ENCODE peak calls at places on chromosome 14, in seven cellular contexts. K is neural crest cell; F is neural progenitor cell; I is activated CD8-positive, alpha-beta T cell treated with anti-CD3 and anti-CD28 coated beads for 36 hours; V is upper lobe of right lung; B is lung; S is mucosa of descending colon. W is an unnamed sample.

GRCh38 chr14:83372271-83372670 is 1838.6 kb upstream of the SEL1L start:
- DNase-seq in K (no peak), F (no peak), I (no peak), V (no peak), B (no peak), S (no peak), W (no peak)

GRCh38 chr14:95514131-95515079 is 2.0 kb downstream of the SYNE3 start:
- DNase-seq in K (peak), F (no peak), I (no peak), V (no peak), B (no peak), S (no peak), W (no peak)

GRCh38 chr14:32576088-32576795 is 247.1 kb downstream of the AKAP6 start:
- DNase-seq in K (peak), F (peak), I (peak), V (no peak), B (peak), S (peak), W (peak)

GRCh38 chr14:40417777-40418401 is 985.7 kb upstream of the FBXO33 start:
- DNase-seq in K (peak), F (peak), I (peak), V (no peak), B (no peak), S (no peak), W (peak)

GRCh38 chr14:68278568-68279436 is 459.2 kb downstream of the RAD51B start:
- DNase-seq in K (no peak), F (no peak), I (no peak), V (no peak), B (no peak), S (no peak), W (no peak)

GRCh38 chr14:29528889-29529288 is 398.8 kb downstream of the PRKD1 start:
- DNase-seq in K (no peak), F (no peak), I (no peak), V (no peak), B (no peak), S (no peak), W (no peak)

GRCh38 chr14:68709007-68709406 is 83.9 kb downstream of the ZFP36L1 start:
- DNase-seq in K (no peak), F (no peak), I (no peak), V (no peak), B (no peak), S (no peak), W (no peak)

GRCh38 chr14:85917631-85918030 is 387.7 kb downstream of the FLRT2 start:
- DNase-seq in K (no peak), F (no peak), I (no peak), V (no peak), B (no peak), S (no peak), W (no peak)

GRCh38 chr14:96648506-96649326 is 146.5 kb downstream of the PAPOLA start:
- DNase-seq in K (no peak), F (no peak), I (no peak), V (no peak), B (peak), S (no peak), W (no peak)

GRCh38 chr14:45133683-45134050 is 614 bp downstream of the FKBP3 start:
- DNase-seq in K (no peak), F (no peak), I (no peak), V (no peak), B (no peak), S (no peak), W (no peak)

GRCh38 chr14:35289623-35290022 is 2.6 kb upstream of the PSMA6 start:
- DNase-seq in K (no peak), F (no peak), I (no peak), V (no peak), B (no peak), S (no peak), W (no peak)

GRCh38 chr14:31842905-31843304 is 234.2 kb upstream of the ARHGAP5 start:
- DNase-seq in K (no peak), F (no peak), I (no peak), V (no peak), B (no peak), S (no peak), W (no peak)

GRCh38 chr14:100052819-100053218 is 12.4 kb upstream of the EVL start:
- DNase-seq in K (no peak), F (no peak), I (no peak), V (no peak), B (no peak), S (no peak), W (no peak)

GRCh38 chr14:34450542-34450915 is 11.5 kb downstream of the SPTSSA start:
- DNase-seq in K (no peak), F (no peak), I (no peak), V (no peak), B (no peak), S (no peak), W (no peak)

GRCh38 chr14:23573384-23573783 is 5.2 kb downstream of the JPH4 start:
- DNase-seq in K (no peak), F (no peak), I (no peak), V (no peak), B (no peak), S (no peak), W (no peak)

GRCh38 chr14:68782091-68782981 is 10.5 kb downstream of the ZFP36L1 start:
- DNase-seq in K (no peak), F (no peak), I (peak), V (no peak), B (no peak), S (no peak), W (no peak)

GRCh38 chr14:21940887-21941855 is 267.6 kb upstream of the OR4E1 start:
- DNase-seq in K (peak), F (peak), I (peak), V (no peak), B (no peak), S (peak), W (no peak)
- TF ChIP-seq CTCF in K (peak), F (peak), I (peak), V (peak), B (no peak), S (peak), W (peak)

DNA sequence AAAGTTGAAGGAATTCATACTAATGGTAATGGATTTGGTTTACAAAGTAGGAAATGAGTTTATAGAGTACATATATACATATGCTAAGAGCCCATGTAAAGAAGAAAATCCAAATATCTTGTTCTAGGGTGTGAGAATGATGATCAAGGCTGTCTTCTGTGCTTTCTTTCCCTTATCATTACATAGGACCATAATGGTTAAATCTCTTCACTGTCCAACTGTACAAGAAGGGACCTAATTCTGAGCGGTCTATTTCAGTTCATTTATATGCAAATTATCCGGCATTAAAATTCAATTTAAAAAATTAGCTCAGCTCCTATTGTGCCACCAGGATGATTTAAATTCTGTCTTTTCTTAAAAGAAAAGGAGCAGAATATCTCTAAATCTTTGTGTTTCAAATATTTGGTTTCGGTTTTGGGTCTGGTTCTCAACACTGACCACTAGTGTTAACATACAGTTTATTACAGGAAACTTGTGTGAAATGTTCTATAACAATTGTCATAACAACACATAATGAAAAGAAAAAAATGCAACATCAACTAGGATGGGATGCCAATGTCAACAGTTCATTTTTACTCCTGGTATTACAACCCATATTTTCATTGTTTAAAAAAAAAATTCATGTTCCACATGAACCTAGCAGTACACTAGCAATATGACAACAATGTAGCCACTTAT is 16.8 kb downstream of the OR4K1 start:
- DNase-seq in K (no peak), F (no peak), I (no peak), V (no peak), B (no peak), S (no peak), W (no peak)
- TF ChIP-seq CTCF in K (no peak), F (no peak), I (no peak), V (no peak), B (no peak), S (no peak), W (no peak)

GRCh38 chr14:87017335-87017734 is 975.6 kb downstream of the GALC start:
- DNase-seq in K (no peak), F (peak), I (no peak), V (no peak), B (no peak), S (no peak), W (no peak)

GRCh38 chr14:87018294-87018693 is 974.7 kb downstream of the GALC start:
- DNase-seq in K (no peak), F (no peak), I (no peak), V (no peak), B (no peak), S (no peak), W (no peak)

GRCh38 chr14:87013583-87013982 is 979.4 kb downstream of the GALC start:
- DNase-seq in K (no peak), F (no peak), I (no peak), V (no peak), B (no peak), S (no peak), W (no peak)

GRCh38 chr14:87014854-87015253 is 978.1 kb downstream of the GALC start:
- DNase-seq in K (no peak), F (no peak), I (no peak), V (no peak), B (no peak), S (no peak), W (no peak)
- TF ChIP-seq CTCF in K (peak), F (peak), I (no peak), V (no peak), B (no peak), S (no peak), W (no peak)

GRCh38 chr14:74610199-74610865 is 1.7 kb downstream of the LTBP2 start:
- DNase-seq in K (no peak), F (no peak), I (no peak), V (no peak), B (no peak), S (no peak), W (no peak)

GRCh38 chr14:74613211-74613914 is 1.3 kb upstream of the LTBP2 start:
- DNase-seq in K (no peak), F (peak), I (no peak), V (no peak), B (no peak), S (no peak), W (no peak)

GRCh38 chr14:74610866-74611671 is 968 bp downstream of the LTBP2 start:
- DNase-seq in K (no peak), F (peak), I (no peak), V (no peak), B (no peak), S (no peak), W (no peak)

GRCh38 chr14:74611672-74612345 is at the start of gene LTBP2:
- DNase-seq in K (no peak), F (peak), I (no peak), V (no peak), B (no peak), S (no peak), W (no peak)

GRCh38 chr14:74612346-74613021 is 447 bp upstream of the LTBP2 start:
- DNase-seq in K (peak), F (peak), I (peak), V (peak), B (peak), S (peak), W (peak)
- TF ChIP-seq CTCF in K (peak), F (peak), I (peak), V (peak), B (peak), S (peak), W (peak)

GRCh38 chr14:88614218-88614907 is 51.5 kb downstream of the ZC3H14 start:
- DNase-seq in K (no peak), F (no peak), I (no peak), V (no peak), B (no peak), S (no peak), W (peak)

GRCh38 chr14:88613552-88614010 is 50.7 kb downstream of the ZC3H14 start:
- DNase-seq in K (no peak), F (no peak), I (peak), V (no peak), B (no peak), S (no peak), W (peak)

GRCh38 chr14:88607829-88608228 is 45.0 kb downstream of the ZC3H14 start:
- DNase-seq in K (no peak), F (no peak), I (no peak), V (no peak), B (no peak), S (no peak), W (no peak)

GRCh38 chr14:88612981-88613380 is 50.1 kb downstream of the ZC3H14 start:
- DNase-seq in K (no peak), F (no peak), I (no peak), V (no peak), B (no peak), S (no peak), W (no peak)

DNA sequence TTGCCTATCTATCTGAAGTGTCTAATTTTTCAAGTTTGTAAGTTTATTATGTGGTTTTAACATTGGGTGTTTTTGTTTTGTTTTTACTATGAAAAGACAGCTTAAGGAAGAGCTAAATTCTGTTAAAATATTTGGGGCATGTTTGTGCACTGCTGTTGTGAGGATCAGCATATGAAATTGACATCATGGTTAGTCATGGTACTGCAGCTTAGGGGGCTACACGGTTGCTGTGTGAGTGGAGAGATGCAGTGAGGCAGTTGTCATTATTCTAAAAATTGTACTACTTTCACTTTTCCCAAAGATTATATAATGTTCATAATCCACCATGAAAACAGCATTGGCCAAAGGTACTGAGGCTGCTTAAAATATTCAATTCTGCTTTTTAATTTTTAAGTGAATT is 49.0 kb downstream of the ZC3H14 start:
- DNase-seq in K (no peak), F (no peak), I (no peak), V (no peak), B (no peak), S (no peak), W (no peak)
- TF ChIP-seq CTCF in K (no peak), F (no peak), I (no peak), V (no peak), B (no peak), S (no peak), W (no peak)

DNA sequence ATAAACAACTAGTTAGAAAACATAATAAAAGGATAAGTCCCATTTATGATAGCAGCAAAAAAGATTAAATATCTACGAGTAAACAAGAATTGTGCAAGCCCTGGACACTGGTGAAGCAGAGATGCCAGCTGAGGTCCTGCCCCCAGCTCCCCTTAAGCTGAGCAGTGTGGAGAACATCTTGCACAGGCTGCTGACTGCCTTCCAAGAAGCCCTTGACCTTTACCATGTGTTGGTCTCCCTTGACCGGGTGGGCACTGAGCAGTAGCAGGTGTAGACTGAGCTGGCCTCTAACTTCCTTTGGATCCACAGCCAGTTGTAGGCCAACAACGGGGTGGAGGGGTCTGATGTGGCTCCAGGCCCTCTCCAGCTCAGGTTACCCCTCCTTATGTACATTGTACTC is 47.7 kb upstream of the PAPLN start:
- DNase-seq in K (no peak), F (no peak), I (no peak), V (no peak), B (no peak), S (no peak), W (no peak)
- TF ChIP-seq CTCF in K (no peak), F (no peak), I (no peak), V (no peak), B (no peak), S (no peak), W (no peak)

GRCh38 chr14:93115920-93116675 is at the start of gene ITPK1:
- DNase-seq in K (peak), F (peak), I (peak), V (peak), B (peak), S (peak), W (peak)
- TF ChIP-seq CTCF in K (peak), F (peak), I (peak), V (peak), B (no peak), S (peak), W (peak)

W was measured in GM13977.